ENCODE peak calls at places on chromosome 19, in four cellular contexts. G is IMR-90, Q is mesendoderm, Y is H1. O is an unnamed sample.

GRCh38 chr19:7326105-7326877 is 22.4 kb upstream of the ARHGEF18 start:
- DNase-seq in Q (peak; percentile 80), Y (peak; percentile 89), G (no peak), O (peak; percentile 89)

GRCh38 chr19:34998777-34999497 is 1.2 kb upstream of the GRAMD1A start:
- DNase-seq in Q (no peak), Y (no peak), G (no peak), O (peak; percentile 92)

GRCh38 chr19:13765395-13766094 is 1.2 kb downstream of the MRI1 start:
- DNase-seq in G (no peak), Q (peak; percentile 42), Y (no peak), O (peak; percentile 34)

GRCh38 chr19:38729653-38730469 is 14.4 kb downstream of the CAPN12 start:
- DNase-seq in Q (peak; percentile 79), G (peak; percentile 44), Y (peak; percentile 54), O (peak; percentile 89)

GRCh38 chr19:7844951-7845350 is 14.9 kb downstream of the EVI5L start:
- DNase-seq in Y (no peak), Q (no peak), G (no peak), O (peak; percentile 21)

GRCh38 chr19:41427647-41428480 is 690 bp upstream of the B3GNT8 start:
- DNase-seq in Q (peak; percentile 68), Y (no peak), G (no peak), O (peak; percentile 39)

GRCh38 chr19:41734585-41734984 is 20.7 kb upstream of the CEACAM6 start:
- DNase-seq in Y (no peak), Q (no peak), G (no peak), O (no peak)

GRCh38 chr19:8396563-8397203 is 6.5 kb downstream of the RAB11B start:
- DNase-seq in G (peak; percentile 39), Y (no peak), Q (peak; percentile 77), O (peak; percentile 81)

GRCh38 chr19:55473613-55474012 is 2.8 kb upstream of the ZNF628 start:
- DNase-seq in Q (peak; percentile 18), G (no peak), Y (no peak), O (no peak)

GRCh38 chr19:33683881-33684549 is 62.3 kb downstream of the CHST8 start:
- DNase-seq in Q (peak; percentile 84), Y (peak; percentile 61), G (peak; percentile 18), O (peak; percentile 90)

GRCh38 chr19:48495391-48495790 is 16.2 kb downstream of the LMTK3 start:
- DNase-seq in Y (no peak), G (no peak), Q (no peak), O (no peak)

GRCh38 chr19:43774103-43774939 is 6.5 kb downstream of the KCNN4 start:
- DNase-seq in G (peak; percentile 58), Q (peak; percentile 78), Y (no peak), O (peak; percentile 87)

GRCh38 chr19:4064551-4065260 is 2.0 kb downstream of the ZBTB7A start:
- DNase-seq in G (no peak), Q (peak; percentile 53), Y (no peak), O (peak; percentile 38)

GRCh38 chr19:46962030-46962570 is 57.5 kb upstream of the NPAS1 start:
- DNase-seq in Y (no peak), G (peak; percentile 30), Q (peak; percentile 23), O (no peak)

GRCh38 chr19:33214621-33215020 is 11.0 kb downstream of the SLC7A10 start:
- DNase-seq in Q (peak; percentile 66), G (peak; percentile 35), Y (no peak), O (peak; percentile 79)

GRCh38 chr19:33221641-33222040 is 4.0 kb downstream of the SLC7A10 start:
- DNase-seq in Y (no peak), Q (no peak), G (peak; percentile 18), O (no peak)

GRCh38 chr19:47239610-47240296 is 8.8 kb upstream of the BBC3 start:
- DNase-seq in Y (no peak), G (peak; percentile 47), Q (no peak), O (peak; percentile 78)

GRCh38 chr19:44814132-44814470 is 5.2 kb downstream of the BCAM start:
- DNase-seq in Q (no peak), G (no peak), Y (no peak), O (no peak)

GRCh38 chr19:44813331-44814131 is 4.6 kb downstream of the BCAM start:
- DNase-seq in G (no peak), Y (no peak), Q (no peak), O (peak; percentile 70)

GRCh38 chr19:44812142-44812718 is 3.3 kb downstream of the BCAM start:
- DNase-seq in G (no peak), Q (no peak), Y (no peak), O (no peak)

GRCh38 chr19:44816301-44816700 is 7.4 kb downstream of the BCAM start:
- DNase-seq in G (no peak), Q (no peak), Y (no peak), O (no peak)

GRCh38 chr19:44814517-44814916 is 5.6 kb downstream of the BCAM start:
- DNase-seq in G (no peak), Y (no peak), Q (no peak), O (no peak)
- H3K4ac ChIP-seq in G (no peak overlapping the region), Y (no peak overlapping the region), Q (no peak overlapping the region), O (no peak overlapping the region)

GRCh38 chr19:51081476-51081875 is 1.2 kb downstream of the KLK14 start:
- DNase-seq in Q (no peak), G (no peak), Y (no peak), O (no peak)
- H2BK120ac ChIP-seq in Q (no peak overlapping the region), G (no peak overlapping the region), Y (no peak overlapping the region), O (no peak overlapping the region)

DNA sequence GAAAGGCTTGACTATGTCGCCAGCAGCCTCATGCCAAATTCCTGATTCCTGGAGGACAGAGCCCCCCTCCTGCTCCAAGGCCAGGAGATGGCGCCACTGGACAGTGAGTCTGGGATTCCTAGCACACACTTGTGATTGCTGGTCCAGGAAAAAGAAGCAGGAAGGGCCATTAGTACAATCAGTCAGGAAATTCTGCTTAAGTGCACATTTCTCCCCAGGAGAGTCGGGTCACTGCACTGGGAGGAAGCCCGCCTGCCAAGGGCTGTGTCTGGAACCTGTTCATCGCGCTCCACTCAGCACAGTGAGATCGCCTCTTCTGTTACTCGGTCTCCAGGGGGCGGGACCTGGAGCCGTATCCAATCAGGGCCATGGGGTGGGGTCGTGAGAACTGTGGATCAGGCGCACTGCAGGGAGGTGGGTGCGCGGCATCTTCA is 65.1 kb downstream of the ZNF823 start:
- DNase-seq in Y (peak; percentile 44), G (peak; percentile 55), Q (peak; percentile 86), O (peak; percentile 87)
- H3K56ac ChIP-seq in Y (no peak overlapping the region), G (no peak overlapping the region), Q (no peak overlapping the region), O (no peak overlapping the region)

DNA sequence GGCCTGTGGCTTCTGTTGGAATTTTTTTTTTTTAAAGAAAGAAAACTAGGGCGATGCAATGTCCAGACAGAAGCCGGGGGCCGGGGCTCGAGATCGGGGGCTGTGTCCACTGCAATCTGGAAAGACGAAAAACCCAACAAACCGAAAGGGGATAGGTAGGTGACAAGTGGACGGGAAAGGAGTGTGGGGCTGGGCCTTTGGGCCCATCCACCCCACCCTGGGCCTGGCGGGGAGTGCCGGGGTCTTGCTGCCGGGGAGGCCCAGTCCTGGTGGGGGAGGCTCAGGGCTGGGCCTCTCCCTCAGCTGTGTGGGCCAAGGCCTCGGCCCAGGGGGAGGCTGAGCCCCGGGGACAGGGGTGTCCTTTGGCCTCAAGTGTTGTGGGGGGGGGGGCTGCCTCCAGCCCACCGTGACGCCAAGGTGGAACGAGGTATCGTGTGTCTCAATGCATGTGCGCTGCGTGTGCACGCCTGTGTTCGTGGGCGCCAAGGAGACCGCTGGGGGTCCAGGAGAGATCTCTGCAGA is 17.4 kb downstream of the PRKCSH start:
- DNase-seq in G (no peak), Y (no peak), Q (no peak), O (no peak)
- H3K4ac ChIP-seq in G (no peak overlapping the region), Y (no peak overlapping the region), Q (no peak overlapping the region), O (no peak overlapping the region)

GRCh38 chr19:5191091-5191490 is 149.5 kb downstream of the PTPRS start:
- DNase-seq in Y (no peak), Q (peak; percentile 52), G (no peak), O (no peak)
- H2BK120ac ChIP-seq in Y (no peak overlapping the region), Q (no peak overlapping the region), G (no peak overlapping the region), O (no peak overlapping the region)

GRCh38 chr19:18021121-18021755 is 13.3 kb downstream of the ARRDC2 start:
- DNase-seq in Q (no peak), G (peak; percentile 88), Y (no peak), O (no peak)
- H3K56ac ChIP-seq in Q (no peak overlapping the region), G (peak overlapping the region; percentile 82), Y (no peak overlapping the region), O (no peak overlapping the region)